ENCODE peak calls at places on chromosome 6, in four cellular contexts. B is HepG2, T is K562, D is GM12878. N is an unnamed sample.

GRCh38 chr6:122405417-122405816 is 6.0 kb downstream of the HSF2 start:
- DNase-seq in B (no peak), T (no peak), D (no peak), N (peak; percentile 20)

GRCh38 chr6:4581468-4582420 is 194.5 kb upstream of the CDYL start:
- DNase-seq in B (no peak), T (no peak), D (no peak), N (no peak)

GRCh38 chr6:53724501-53724900 is 58.9 kb upstream of the KLHL31 start:
- DNase-seq in B (no peak), T (no peak), D (no peak), N (peak; percentile 38)

GRCh38 chr6:39344821-39345280 is 22.3 kb upstream of the KCNK16 start:
- DNase-seq in B (no peak), T (no peak), D (no peak), N (peak; percentile 66)

GRCh38 chr6:56188429-56188828 is 59.0 kb downstream of the COL21A1 start:
- DNase-seq in B (no peak), T (no peak), D (no peak), N (peak; percentile 3)

GRCh38 chr6:29598348-29598747 is 13.4 kb downstream of the OR2H2 start:
- DNase-seq in B (no peak), T (no peak), D (no peak), N (no peak)

GRCh38 chr6:153172815-153173214 is 41.7 kb upstream of the RGS17 start:
- DNase-seq in B (no peak), T (no peak), D (no peak), N (no peak)

GRCh38 chr6:37741757-37742400 is 44.2 kb upstream of the MDGA1 start:
- DNase-seq in B (peak; percentile 30), T (peak; percentile 48), D (no peak), N (peak; percentile 65)

GRCh38 chr6:90860822-90861601 is 274.1 kb upstream of the MAP3K7 start:
- DNase-seq in B (peak; percentile 1), T (peak; percentile 11), D (no peak), N (no peak)

GRCh38 chr6:56541736-56542366 is 100.8 kb downstream of the DST start:
- DNase-seq in B (peak; percentile 23), T (no peak), D (no peak), N (no peak)

GRCh38 chr6:18507018-18507415 is 119.9 kb downstream of the RNF144B start:
- DNase-seq in B (no peak), T (peak; percentile 20), D (no peak), N (no peak)

GRCh38 chr6:156425374-156425773 is 351.8 kb upstream of the ARID1B start:
- DNase-seq in B (no peak), T (no peak), D (no peak), N (no peak)

GRCh38 chr6:31791324-31792089 is 4.0 kb downstream of the VARS1 start:
- DNase-seq in B (peak; percentile 65), T (peak; percentile 85), D (no peak), N (peak; percentile 90)

GRCh38 chr6:44801188-44801587 is 413.7 kb downstream of the CDC5L start:
- DNase-seq in B (no peak), T (no peak), D (no peak), N (no peak)

GRCh38 chr6:155155787-155156447 is 107.9 kb upstream of the CLDN20 start:
- DNase-seq in B (peak; percentile 56), T (no peak), D (no peak), N (no peak)

GRCh38 chr6:135147637-135148592 is 33.2 kb upstream of the MYB start:
- DNase-seq in B (no peak), T (peak; percentile 68), D (no peak), N (no peak)

DNA sequence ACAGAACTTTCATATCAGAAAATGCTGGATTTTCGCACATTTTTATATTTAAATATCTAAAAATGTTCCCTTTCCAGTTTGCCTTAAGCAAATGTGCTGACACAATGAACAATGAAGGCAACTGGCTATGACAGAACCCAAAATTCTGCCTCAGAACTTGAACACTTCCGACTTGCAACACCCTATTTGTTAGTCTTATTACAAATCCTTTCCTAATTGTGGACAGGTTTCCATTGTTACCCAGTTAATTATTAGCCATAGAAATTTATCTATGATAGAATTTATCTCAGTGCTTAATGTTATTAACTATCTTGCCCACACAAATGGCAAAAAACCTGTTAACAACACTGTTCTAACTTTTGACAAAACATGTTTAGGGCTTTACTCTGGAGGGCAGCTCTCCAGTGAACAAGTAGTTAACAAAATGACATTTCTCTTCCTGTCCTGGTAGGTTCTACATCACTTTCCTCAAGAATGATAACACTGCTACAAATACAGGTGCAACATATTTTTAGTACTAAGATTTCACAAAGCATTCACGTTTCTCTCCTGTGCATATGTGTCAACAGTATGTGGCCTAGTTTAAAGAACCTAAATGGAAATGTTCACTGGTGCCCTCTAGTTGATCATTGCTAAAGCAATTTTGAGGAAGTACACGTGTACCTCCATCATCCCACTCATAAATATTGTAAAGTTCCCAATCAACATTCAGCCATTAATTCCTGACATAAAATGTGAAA is 58.4 kb downstream of the HIVEP2 start:
- DNase-seq in B (peak; percentile 73), T (peak; percentile 16), D (peak; percentile 86), N (peak; percentile 11)
- TF ChIP-seq CTCF in B (peak; percentile 74), T (peak; percentile 40), D (peak; percentile 35), N (no peak)

GRCh38 chr6:136706431-136706830 is 85.8 kb downstream of the MAP3K5 start:
- DNase-seq in B (no peak), T (no peak), D (no peak), N (no peak)
- TF ChIP-seq JUNB in B (no peak), T (no peak), D (no peak), N (no peak)

DNA sequence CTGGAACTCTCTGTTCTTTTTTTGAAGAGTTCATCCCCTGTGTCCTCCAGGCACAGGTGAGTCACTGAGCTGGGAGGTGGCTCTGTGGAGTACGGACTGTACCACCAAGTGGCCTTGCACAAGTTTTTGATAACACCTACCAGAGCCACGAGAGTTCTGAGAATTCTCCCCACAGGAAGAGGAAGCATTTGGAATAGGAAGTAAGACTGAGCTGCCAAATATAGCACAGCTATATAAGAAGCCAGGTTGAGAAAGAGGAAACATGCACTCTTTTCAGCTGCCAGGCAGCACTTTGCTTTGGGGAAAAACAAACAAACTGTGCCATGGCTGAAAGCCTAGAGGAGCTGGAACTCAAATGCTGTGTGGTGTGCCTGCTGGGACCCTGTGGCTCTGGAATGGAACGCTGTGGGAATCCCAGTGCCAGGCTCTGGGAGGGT is 70.8 kb upstream of the RIPOR2 start:
- DNase-seq in B (no peak), T (peak; percentile 16), D (no peak), N (no peak)
- TF ChIP-seq CREB1 in B (no peak), T (no peak), D (no peak), N (no peak)

GRCh38 chr6:145895802-145896201 is 68.4 kb downstream of the SHPRH start:
- DNase-seq in B (no peak), T (no peak), D (no peak), N (no peak)
- TF ChIP-seq CTCF in B (no peak), T (no peak), D (no peak), N (peak; percentile 44)

GRCh38 chr6:139378882-139379341 is 4.5 kb upstream of the CITED2 start:
- DNase-seq in B (peak; percentile 81), T (peak; percentile 51), D (no peak), N (no peak)
- TF ChIP-seq JUNB in B (peak; percentile 91), T (no peak), D (no peak), N (no peak)

DNA sequence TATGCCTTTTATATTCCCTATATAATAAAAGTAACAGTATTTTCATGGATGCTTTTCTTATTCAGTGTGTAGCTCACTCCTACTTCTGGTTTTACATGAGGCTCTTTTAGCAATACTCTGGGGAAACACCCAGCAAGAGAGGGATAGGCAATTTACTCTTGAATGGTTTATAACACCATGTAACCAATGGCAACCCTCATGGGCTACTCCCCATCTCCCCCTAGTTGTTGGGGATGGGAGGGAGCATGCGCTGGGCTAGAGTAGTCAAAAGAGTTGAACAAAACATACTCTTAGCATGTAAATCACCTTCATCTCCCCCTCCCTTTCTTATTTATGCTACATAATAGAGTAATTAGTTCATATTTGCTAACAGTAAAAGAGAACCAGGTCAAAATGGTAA is 140.1 kb upstream of the LRFN2 start:
- DNase-seq in B (no peak), T (peak; percentile 16), D (no peak), N (peak; percentile 78)
- TF ChIP-seq CREB1 in B (no peak), T (no peak), D (no peak), N (no peak)

GRCh38 chr6:151760486-151760885 is 47.0 kb upstream of the ESR1 start:
- DNase-seq in B (no peak), T (no peak), D (no peak), N (no peak)

GRCh38 chr6:151762817-151763216 is 44.7 kb upstream of the ESR1 start:
- DNase-seq in B (no peak), T (no peak), D (no peak), N (no peak)

GRCh38 chr6:151763938-151764680 is 43.4 kb upstream of the ESR1 start:
- DNase-seq in B (peak; percentile 46), T (peak; percentile 58), D (no peak), N (peak; percentile 94)

GRCh38 chr6:151765444-151765886 is 42.0 kb upstream of the ESR1 start:
- DNase-seq in B (peak; percentile 79), T (peak; percentile 69), D (no peak), N (peak; percentile 82)

GRCh38 chr6:151763303-151763702 is 44.2 kb upstream of the ESR1 start:
- DNase-seq in B (peak; percentile 15), T (no peak), D (no peak), N (peak; percentile 25)
- TF ChIP-seq CTCF in B (no peak), T (no peak), D (no peak), N (no peak)

DNA sequence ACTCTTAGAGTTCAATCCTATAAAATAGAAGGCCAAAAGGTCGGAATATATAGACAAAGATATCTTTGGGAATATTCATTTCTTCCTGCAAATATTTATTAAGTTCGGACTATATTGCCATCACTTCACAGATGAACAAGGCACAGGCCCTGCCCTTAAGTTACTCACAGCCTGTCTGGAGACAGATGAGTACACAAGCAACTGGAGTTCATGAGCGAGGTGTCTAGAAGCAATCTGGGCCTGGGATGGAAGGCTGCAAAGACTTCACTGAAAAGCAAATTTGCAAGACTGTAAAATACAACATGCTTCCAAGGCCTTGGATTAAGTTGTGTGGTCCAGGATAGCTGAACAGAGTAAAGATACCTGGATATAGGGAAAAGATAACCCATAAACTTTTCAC is 56.7 kb upstream of the CEP85L start:
- DNase-seq in B (no peak), T (peak; percentile 64), D (no peak), N (no peak)
- TF ChIP-seq JUNB in B (no peak), T (no peak), D (no peak), N (no peak)